ENCODE peak calls at places on chromosome 1, in ten cellular contexts. B, C, T, Q, X, G, J, M, W and K are unnamed samples. For H3K4me1, the result is how much of the 10 kb centered on the place peaks cover.

GRCh38 chr1:10663668-10664035 is 132.8 kb downstream of the CASZ1 start:
- DNase-seq in C (no peak), G (peak), W (peak), T (no peak), M (peak), Q (no peak), X (no peak), J (no peak), B (no peak), K (no peak)

GRCh38 chr1:212491454-212491853 is 58.7 kb downstream of the NENF start:
- DNase-seq in C (no peak), M (no peak), G (no peak), W (no peak), J (no peak), T (no peak), B (no peak), X (no peak), Q (no peak), K (peak)

GRCh38 chr1:115324649-115325420 is 13.2 kb downstream of the NGF start:
- DNase-seq in C (no peak), W (no peak), Q (no peak), M (no peak), J (no peak), B (no peak), T (no peak), X (no peak), G (no peak), K (no peak)

GRCh38 chr1:47761201-47761930 is 235.8 kb downstream of the TRABD2B start:
- DNase-seq in Q (no peak), W (no peak), C (no peak), J (no peak), X (no peak), G (no peak), B (no peak), T (peak), M (no peak), K (no peak)

GRCh38 chr1:15168479-15168878 is 14.9 kb downstream of the TMEM51 start:
- DNase-seq in T (no peak), X (peak), C (no peak), G (no peak), M (no peak), J (peak), B (no peak), Q (no peak), W (no peak), K (no peak)

GRCh38 chr1:111221633-111222286 is 5.8 kb upstream of the CHI3L2 start:
- DNase-seq in G (no peak), Q (peak), X (peak), B (no peak), M (no peak), C (no peak), W (no peak), J (peak), T (no peak), K (peak)

GRCh38 chr1:61085191-61086086 is 3.1 kb downstream of the NFIA start:
- DNase-seq in Q (no peak), G (no peak), B (no peak), M (no peak), J (no peak), T (no peak), W (no peak), C (no peak), X (no peak), K (no peak)

GRCh38 chr1:208066583-208066982 is 155.7 kb upstream of the CD34 start:
- DNase-seq in W (no peak), Q (no peak), C (no peak), J (no peak), T (no peak), G (no peak), X (no peak), M (peak), B (no peak), K (no peak)

GRCh38 chr1:94068831-94069648 is 51.9 kb downstream of the ABCA4 start:
- DNase-seq in T (no peak), X (peak), G (no peak), W (no peak), M (peak), B (no peak), Q (no peak), C (no peak), J (peak), K (peak)

GRCh38 chr1:236016083-236016482 is 48.8 kb downstream of the NID1 start:
- DNase-seq in G (no peak), B (no peak), Q (no peak), M (no peak), X (peak), J (no peak), C (no peak), W (no peak), T (peak), K (peak)

DNA sequence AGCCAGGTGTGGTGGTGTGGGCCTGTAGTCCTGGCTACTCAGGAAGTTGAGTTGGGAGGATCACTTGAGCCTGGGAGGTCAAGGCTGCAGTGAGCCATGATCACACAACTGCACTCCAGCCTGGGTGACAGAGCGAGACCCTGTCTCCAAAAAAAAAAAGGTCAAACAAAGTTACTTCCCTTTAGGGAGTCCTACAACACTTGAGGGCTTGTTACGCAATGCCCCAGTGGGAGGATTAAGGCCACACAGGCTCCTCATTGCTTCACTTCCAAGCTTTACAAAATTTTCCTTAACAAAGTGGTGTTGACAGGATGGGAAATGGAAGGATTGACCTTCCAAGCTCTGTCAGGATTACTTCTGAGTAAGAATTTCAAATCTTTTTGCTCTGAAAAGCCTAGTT is 6.2 kb upstream of the EXTL1 start:
- DNase-seq in T (no peak), G (no peak), C (no peak), Q (no peak), W (no peak), B (no peak), J (no peak), X (peak), M (no peak), K (peak)
- H3K4me1 ChIP-seq in T (under half), G (under half), C (under half), Q (under half), W (under half), B (under half), J (under half), X (under half), M (under half), K (under half)

GRCh38 chr1:7865978-7866377 is 13.1 kb upstream of the UTS2 start:
- DNase-seq in Q (no peak), B (no peak), J (no peak), T (no peak), G (no peak), W (no peak), X (no peak), M (no peak), C (no peak), K (no peak)

GRCh38 chr1:7871136-7871535 is 18.3 kb upstream of the UTS2 start:
- DNase-seq in T (no peak), B (no peak), G (no peak), C (no peak), X (no peak), M (no peak), W (no peak), J (no peak), Q (no peak), K (no peak)

GRCh38 chr1:7868085-7868780 is 15.4 kb upstream of the UTS2 start:
- DNase-seq in B (no peak), J (no peak), X (no peak), G (no peak), T (no peak), Q (no peak), M (no peak), C (no peak), W (no peak), K (no peak)

GRCh38 chr1:7873801-7874795 is 21.2 kb upstream of the UTS2 start:
- DNase-seq in X (no peak), B (no peak), M (no peak), J (peak), W (no peak), T (no peak), G (no peak), Q (no peak), C (no peak), K (no peak)

DNA sequence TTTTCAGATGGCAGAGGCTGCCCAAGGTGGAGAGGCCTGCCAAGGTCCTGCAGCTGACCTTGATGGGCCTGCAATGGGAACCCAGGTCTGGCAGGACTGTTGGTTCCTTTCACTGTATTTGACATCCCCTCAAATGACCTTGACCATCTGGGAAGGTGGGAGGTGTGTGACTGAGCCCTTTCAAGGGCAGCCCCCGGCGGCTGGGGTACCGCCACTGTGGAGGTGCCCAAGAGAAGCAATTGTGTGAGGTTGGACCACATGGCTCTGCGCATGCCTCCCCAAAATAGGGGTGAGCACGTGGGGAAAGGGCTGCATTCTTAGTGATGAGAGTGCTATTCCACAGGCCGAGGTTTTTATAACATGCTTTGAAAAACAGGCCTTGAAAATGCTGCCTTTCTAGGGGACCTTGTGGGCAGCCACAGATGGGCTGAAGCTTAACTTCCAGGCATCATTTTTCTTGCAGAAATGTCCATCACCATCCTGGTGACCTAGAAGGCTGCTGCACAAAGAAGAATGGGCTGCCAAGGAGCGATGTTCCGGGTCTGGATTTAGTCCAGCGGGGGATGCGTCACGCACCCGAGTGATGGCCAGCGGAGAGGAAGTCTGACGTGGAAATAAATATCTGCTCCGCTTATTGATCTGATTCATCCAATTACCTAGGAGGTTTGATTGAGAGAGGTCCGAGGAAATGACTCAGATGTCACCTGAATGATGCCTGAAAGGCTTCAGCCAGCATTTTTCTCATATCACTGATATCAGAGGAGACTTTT is 16.5 kb upstream of the UTS2 start:
- DNase-seq in X (no peak), G (no peak), B (no peak), M (no peak), T (no peak), J (peak), C (no peak), Q (no peak), W (no peak), K (no peak)
- H3K4me1 ChIP-seq in X (under half), G (under half), B (under half), M (under half), T (under half), J (under half), C (under half), Q (under half), W (under half), K (under half)

GRCh38 chr1:40708750-40709099 is 17.2 kb downstream of the NFYC start:
- DNase-seq in W (peak), C (peak), T (no peak), B (no peak), Q (no peak), J (peak), X (peak), G (peak), M (no peak), K (no peak)
- H3K4me1 ChIP-seq in W (under half), C (under half), T (under half), B (half or more), Q (half or more), J (under half), X (under half), G (under half), M (under half), K (under half)

GRCh38 chr1:2558420-2558819 is 2.2 kb downstream of the TNFRSF14 start:
- DNase-seq in T (peak), G (no peak), J (no peak), C (no peak), W (no peak), B (no peak), X (no peak), Q (no peak), M (no peak), K (peak)
- H3K4me1 ChIP-seq in T (under half), G (under half), J (under half), C (under half), W (under half), B (under half), X (under half), Q (half or more), M (under half), K (under half)